ENCODE peak calls at places on chromosomes 2 and 18, in four cellular contexts. U is neuronal stem cell; L is central memory CD4-positive, alpha-beta T cell; M is Caki2. I is an unnamed sample.

GRCh38 chr2:241897231-241897916 is 27.8 kb downstream of the RTP5 start:
- DNase-seq in U (no peak), L (no peak), M (no peak), I (no peak)

GRCh38 chr2:82837588-82838304 is 1621.3 kb downstream of the SUCLG1 start:
- DNase-seq in U (no peak), L (no peak), M (peak; percentile 65), I (no peak)

GRCh38 chr18:2883137-2883671 is 36.4 kb downstream of the EMILIN2 start:
- DNase-seq in U (no peak), L (peak; percentile 53), M (no peak), I (peak; percentile 50)

GRCh38 chr2:138866797-138867196 is 86.6 kb upstream of the NXPH2 start:
- DNase-seq in U (no peak), L (no peak), M (no peak), I (no peak)

GRCh38 chr2:222671259-222672067 is at the start of gene MOGAT1:
- DNase-seq in U (no peak), L (no peak), M (no peak), I (no peak)

GRCh38 chr2:172288603-172289002 is 138.8 kb upstream of the ITGA6 start:
- DNase-seq in U (no peak), L (peak; percentile 38), M (peak; percentile 17), I (peak; percentile 49)

GRCh38 chr2:68565858-68566257 is 77.5 kb upstream of the PROKR1 start:
- DNase-seq in U (no peak), L (no peak), M (peak; percentile 8), I (no peak)

GRCh38 chr2:64807417-64807816 is 153.7 kb upstream of the SERTAD2 start:
- DNase-seq in U (no peak), L (no peak), M (peak; percentile 91), I (no peak)

GRCh38 chr2:174957049-174957448 is 48.1 kb downstream of the CHN1 start:
- DNase-seq in U (no peak), L (no peak), M (no peak), I (no peak)

GRCh38 chr2:189639003-189639609 is 22.2 kb upstream of the ASNSD1 start:
- DNase-seq in U (no peak), L (no peak), M (no peak), I (no peak)

GRCh38 chr2:71223767-71224333 is 3.1 kb downstream of the PAIP2B start:
- DNase-seq in U (peak; percentile 48), L (no peak), M (peak; percentile 44), I (no peak)

GRCh38 chr18:11808001-11808855 is 43.0 kb upstream of the CHMP1B start:
- DNase-seq in U (no peak), L (no peak), M (peak; percentile 57), I (no peak)

GRCh38 chr2:235011607-235011928 is 59.8 kb downstream of the SH3BP4 start:
- DNase-seq in U (no peak), L (no peak), M (no peak), I (no peak)